ENCODE peak calls at places on chromosomes 2 and 18, in four cellular contexts. One of them, this sample, is unnamed.
A peak's percentile ranks its signal among the peaks of the same experiment; 100 is the strongest.

GRCh38 chr2:215530191-215530968 is 94.5 kb upstream of the FN1 start:
- DNase-seq in H54: no peak
- DNase-seq in tibial artery: no peak
- DNase-seq in A549: no peak
- DNase-seq in this sample: no peak

GRCh38 chr2:30149513-30149912 is 2.7 kb downstream of the YPEL5 start:
- DNase-seq in H54: no peak
- DNase-seq in tibial artery: no peak
- DNase-seq in A549: no peak
- DNase-seq in this sample: no peak

GRCh38 chr2:96747061-96747460 is 7.2 kb upstream of the LMAN2L start:
- DNase-seq in H54: no peak
- DNase-seq in tibial artery: no peak
- DNase-seq in A549: no peak
- DNase-seq in this sample: no peak

GRCh38 chr18:30920757-30921156 is 121.8 kb downstream of the DSC3 start:
- DNase-seq in H54: no peak
- DNase-seq in tibial artery: no peak
- DNase-seq in A549: no peak
- DNase-seq in this sample: no peak

GRCh38 chr2:205708231-205708631 is 25.9 kb downstream of the NRP2 start:
- DNase-seq in H54: no peak
- DNase-seq in tibial artery: no peak
- DNase-seq in A549: no peak
- DNase-seq in this sample: no peak

GRCh38 chr18:79590191-79591039 is 89.2 kb upstream of the CTDP1 start:
- DNase-seq in H54: no peak
- DNase-seq in tibial artery: no peak
- DNase-seq in A549: no peak
- DNase-seq in this sample: no peak

GRCh38 chr2:63845866-63846265 is 4.2 kb downstream of the UGP2 start:
- DNase-seq in H54: no peak
- DNase-seq in tibial artery: no peak
- DNase-seq in A549: no peak
- DNase-seq in this sample: no peak

GRCh38 chr2:201349601-201350000 is 7.5 kb downstream of the FLACC1 start:
- DNase-seq in H54: no peak
- DNase-seq in tibial artery: no peak
- DNase-seq in A549: no peak
- DNase-seq in this sample: no peak

GRCh38 chr2:149559341-149560068 is 28.1 kb downstream of the MMADHC start:
- DNase-seq in H54: no peak
- DNase-seq in tibial artery: no peak
- DNase-seq in A549: no peak
- DNase-seq in this sample: no peak

GRCh38 chr2:39513641-39514094 is 76.6 kb upstream of the MAP4K3 start:
- DNase-seq in H54: peak; percentile 60
- DNase-seq in tibial artery: peak; percentile 71
- DNase-seq in A549: peak; percentile 74
- DNase-seq in this sample: no peak

GRCh38 chr2:206526416-206526815 is 83.1 kb downstream of the ADAM23 start:
- DNase-seq in H54: no peak
- DNase-seq in tibial artery: no peak
- DNase-seq in A549: no peak
- DNase-seq in this sample: no peak

GRCh38 chr2:173881466-173881865 is 83.7 kb downstream of the SP3 start:
- DNase-seq in H54: no peak
- DNase-seq in tibial artery: no peak
- DNase-seq in A549: no peak
- DNase-seq in this sample: no peak

This sample was measured in naive thymus-derived CD8-positive, alpha-beta T cell.